ENCODE peak calls at places on chromosomes 12 and 14, in nine cellular contexts. J is left ventricle myocardium inferior, W is uterus, F is HFF-Myc, S is fibroblast of lung, L is PC-3, V is heart left ventricle, Z is breast epithelium, I is HepG2. K is an unnamed sample.

GRCh38 chr14:100522616-100523021 is 64.6 kb downstream of the BEGAIN start:
- DNase-seq in W (no peak), F (no peak), V (no peak), L (no peak), J (peak), Z (no peak), S (no peak), I (no peak), K (no peak)

GRCh38 chr14:95294834-95295599 is 24.7 kb downstream of the CLMN start:
- DNase-seq in J (no peak), L (peak), V (no peak), W (no peak), I (peak), Z (no peak), S (peak), F (no peak), K (no peak)

GRCh38 chr14:59638885-59639284 is 62.3 kb upstream of the CCDC175 start:
- DNase-seq in I (no peak), Z (no peak), F (no peak), L (no peak), S (no peak), W (no peak), J (no peak), V (no peak), K (no peak)

GRCh38 chr14:32648434-32648833 is 290.2 kb upstream of the NPAS3 start:
- DNase-seq in Z (no peak), F (peak), W (no peak), I (no peak), S (peak), J (no peak), V (no peak), L (peak), K (no peak)

GRCh38 chr12:131088701-131089525 is 135.2 kb downstream of the ADGRD1 start:
- DNase-seq in L (no peak), V (peak), W (peak), Z (no peak), S (no peak), I (no peak), J (no peak), F (no peak), K (no peak)

GRCh38 chr14:76133103-76133502 is 18.6 kb upstream of the GPATCH2L start:
- DNase-seq in Z (no peak), I (peak), W (no peak), J (no peak), F (no peak), L (peak), V (no peak), S (peak), K (no peak)

GRCh38 chr12:120314220-120314619 is 12.1 kb downstream of the SIRT4 start:
- DNase-seq in Z (no peak), J (no peak), V (no peak), W (no peak), S (no peak), F (no peak), I (no peak), L (peak), K (no peak)

GRCh38 chr12:105567061-105567460 is 236.6 kb downstream of the C12orf75 start:
- DNase-seq in L (no peak), J (no peak), Z (no peak), W (no peak), V (no peak), F (no peak), S (no peak), I (no peak), K (no peak)

GRCh38 chr12:46131729-46132128 is 137.1 kb downstream of the SLC38A1 start:
- DNase-seq in Z (no peak), F (no peak), V (no peak), S (no peak), I (no peak), L (peak), J (no peak), W (no peak), K (no peak)

GRCh38 chr14:26597136-26598080 is at the start of gene NOVA1:
- DNase-seq in W (peak), Z (no peak), J (peak), V (peak), L (no peak), F (no peak), I (no peak), S (peak), K (no peak)

DNA sequence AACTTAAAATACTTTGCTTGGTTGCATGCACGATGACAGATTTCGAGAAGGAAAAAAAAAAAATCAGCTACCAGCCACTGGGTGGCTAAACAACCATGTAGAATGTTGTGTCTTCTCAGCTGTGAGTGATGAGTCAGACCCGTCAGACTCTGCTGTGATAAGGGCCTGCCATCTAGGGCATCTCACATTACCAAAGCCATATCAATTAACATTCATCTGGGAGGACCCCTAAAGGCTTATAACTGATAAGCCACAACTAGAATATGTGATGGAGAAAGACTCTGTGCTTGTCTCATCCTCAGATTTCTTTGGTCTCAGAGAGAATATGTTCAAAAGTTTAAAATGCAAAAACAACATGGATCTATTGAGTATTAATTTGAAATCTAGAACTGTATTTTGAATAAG is 111.5 kb downstream of the PAX9 start:
- DNase-seq in S (no peak), J (no peak), F (no peak), V (no peak), Z (no peak), W (no peak), L (peak), I (peak), K (no peak)
- TF ChIP-seq CTCF in S (no peak), J (no peak), F (no peak), V (no peak), Z (no peak), W (no peak), L (peak), I (no peak), K (no peak)

GRCh38 chr12:74752196-74752595 is 214.6 kb downstream of the ATXN7L3B start:
- DNase-seq in Z (no peak), L (no peak), S (no peak), W (no peak), F (no peak), J (no peak), V (no peak), I (no peak), K (no peak)

DNA sequence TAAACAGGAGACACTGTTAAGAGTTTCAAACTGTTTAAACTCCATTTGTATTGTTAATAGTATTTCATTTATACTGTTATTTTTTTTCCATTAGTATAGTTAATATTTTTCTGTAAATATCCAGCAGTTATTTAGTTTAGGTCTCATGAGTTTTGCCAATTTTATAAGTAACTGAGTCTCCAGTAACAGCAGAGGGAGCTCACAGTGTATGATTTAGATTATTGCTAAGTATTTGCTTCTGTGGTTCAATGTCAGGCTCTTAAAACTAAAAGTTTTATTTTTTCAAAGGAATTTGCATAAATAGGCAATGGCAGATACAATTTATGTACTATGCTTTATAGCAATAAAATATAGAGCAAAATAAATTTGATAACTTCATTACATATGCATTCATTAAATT is 209.7 kb downstream of the ATXN7L3B start:
- DNase-seq in Z (no peak), I (no peak), F (no peak), S (peak), W (no peak), V (no peak), J (no peak), L (peak), K (no peak)
- TF ChIP-seq CTCF in Z (no peak), I (no peak), F (no peak), S (peak), W (no peak), V (no peak), J (no peak), L (peak), K (peak)

GRCh38 chr14:74400919-74401503 is 25.0 kb downstream of the SYNDIG1L start:
- DNase-seq in Z (no peak), L (no peak), S (no peak), I (no peak), V (no peak), F (no peak), W (no peak), J (no peak), K (no peak)

GRCh38 chr14:74403619-74404417 is 22.2 kb downstream of the SYNDIG1L start:
- DNase-seq in J (no peak), V (no peak), I (no peak), L (no peak), W (no peak), F (no peak), S (no peak), Z (no peak), K (no peak)

GRCh38 chr14:74402264-74403251 is 23.5 kb downstream of the SYNDIG1L start:
- DNase-seq in I (no peak), J (no peak), V (no peak), F (no peak), S (no peak), W (no peak), L (no peak), Z (no peak), K (no peak)

GRCh38 chr14:74401504-74402241 is 24.3 kb downstream of the SYNDIG1L start:
- DNase-seq in W (no peak), F (no peak), J (peak), L (no peak), S (no peak), V (no peak), Z (peak), I (no peak), K (no peak)

DNA sequence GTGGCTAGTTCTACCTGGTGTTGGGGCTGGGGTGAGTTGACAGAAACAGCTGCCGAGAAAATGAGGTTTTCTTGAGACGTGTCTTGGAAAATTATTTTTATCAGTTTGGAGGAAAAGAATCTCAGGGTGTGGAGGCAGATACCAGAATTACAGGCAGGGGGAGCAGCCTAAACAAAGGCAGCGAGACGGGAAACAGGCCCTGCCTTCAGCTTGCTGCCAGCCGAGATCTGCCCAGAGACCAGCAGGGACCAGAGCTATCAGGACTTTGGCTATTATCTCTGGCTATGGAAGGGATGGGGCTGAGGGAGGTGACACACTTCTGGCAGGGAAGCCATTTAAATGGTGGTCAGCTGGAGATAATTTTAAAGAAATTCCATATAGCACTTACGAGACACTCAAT is 25.7 kb downstream of the SYNDIG1L start:
- DNase-seq in V (no peak), F (no peak), S (peak), L (no peak), W (no peak), Z (no peak), I (no peak), J (no peak), K (no peak)
- TF ChIP-seq CTCF in V (no peak), F (no peak), S (peak), L (no peak), W (no peak), Z (no peak), I (no peak), J (no peak), K (no peak)

GRCh38 chr14:90397401-90398314 is 829 bp downstream of the CALM1 start:
- DNase-seq in F (no peak), W (peak), Z (peak), I (peak), S (peak), L (peak), V (peak), J (peak), K (no peak)
- TF ChIP-seq CTCF in F (no peak), W (no peak), Z (no peak), I (no peak), S (no peak), L (no peak), V (peak), J (no peak), K (no peak)

DNA sequence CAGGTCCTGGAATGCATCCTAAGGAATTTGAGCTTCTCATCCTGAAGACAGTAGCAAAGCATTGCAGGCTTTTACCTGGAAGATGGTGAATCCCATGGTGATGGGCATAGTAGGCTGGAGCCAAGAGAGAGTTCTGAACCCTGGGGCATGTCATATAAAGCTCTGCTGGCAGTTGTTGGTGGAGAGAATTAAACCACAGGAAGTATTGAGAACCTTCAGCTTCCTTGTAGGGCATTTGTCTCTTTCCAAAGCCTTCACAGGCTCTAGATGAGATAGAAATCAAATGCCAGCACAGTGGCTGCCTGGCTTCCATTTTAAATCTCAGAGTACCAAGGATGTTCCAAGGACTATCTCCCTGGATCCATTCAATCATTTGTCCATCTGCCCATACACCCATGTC is 369.7 kb downstream of the DPF3 start:
- DNase-seq in Z (no peak), W (no peak), L (no peak), V (no peak), I (no peak), S (no peak), F (no peak), J (no peak), K (no peak)
- TF ChIP-seq CTCF in Z (no peak), W (no peak), L (no peak), V (no peak), I (no peak), S (no peak), F (no peak), J (no peak), K (no peak)

DNA sequence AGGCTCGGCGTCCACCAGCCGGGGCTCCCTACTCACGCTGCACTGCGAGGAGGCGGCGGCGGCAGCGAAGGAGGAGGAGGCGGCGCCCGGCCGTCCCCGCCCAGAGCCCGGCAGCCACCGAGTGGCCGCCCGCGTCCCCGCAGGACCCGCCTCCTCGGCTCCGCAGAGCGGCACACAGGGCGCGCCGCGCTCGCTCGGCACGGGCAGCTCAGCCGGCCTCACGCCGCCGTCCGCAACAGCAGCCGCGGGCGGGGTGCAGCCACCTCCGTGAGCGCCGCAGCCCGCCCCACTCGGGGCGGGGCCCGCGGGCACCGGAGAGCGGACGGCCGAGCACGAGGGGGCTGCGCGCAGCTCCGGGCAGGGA is at the start of gene ATP2B1:
- DNase-seq in F (no peak), W (peak), L (peak), I (peak), J (peak), Z (peak), V (peak), S (peak), K (no peak)
- TF ChIP-seq CTCF in F (no peak), W (no peak), L (no peak), I (no peak), J (no peak), Z (no peak), V (no peak), S (no peak), K (no peak)

K was measured in D721Med.